ENCODE peak calls at places on chromosomes 16 and 17, in five cellular contexts. F, D, Y, H and K are unnamed samples.

GRCh38 chr17:29376667-29377268 is 13.4 kb upstream of the TAOK1 start:
- DNase-seq in F (no peak), D (peak; percentile 81), Y (no peak), H (peak; percentile 16), K (peak; percentile 49)

GRCh38 chr17:58327363-58328194 is 1.0 kb downstream of the TSPOAP1 start:
- DNase-seq in F (no peak), D (no peak), Y (no peak), H (no peak), K (no peak)

GRCh38 chr16:85428899-85429775 is 184.0 kb upstream of the GSE1 start:
- DNase-seq in F (no peak), D (no peak), Y (no peak), H (no peak), K (no peak)

GRCh38 chr16:7605812-7606211 is 273.2 kb downstream of the RBFOX1 start:
- DNase-seq in F (no peak), D (no peak), Y (no peak), H (no peak), K (no peak)

GRCh38 chr16:11994187-11995119 is 17.9 kb downstream of the SNX29 start:
- DNase-seq in F (no peak), D (peak; percentile 26), Y (no peak), H (no peak), K (peak; percentile 20)

GRCh38 chr17:78653382-78653781 is 76.2 kb upstream of the DNAH17 start:
- DNase-seq in F (no peak), D (no peak), Y (no peak), H (no peak), K (peak; percentile 12)

GRCh38 chr16:1794221-1794871 is 841 bp upstream of the IGFALS start:
- DNase-seq in F (no peak), D (no peak), Y (no peak), H (no peak), K (no peak)

GRCh38 chr17:80507965-80508364 is 31.6 kb upstream of the NPTX1 start:
- DNase-seq in F (no peak), D (no peak), Y (no peak), H (no peak), K (no peak)

GRCh38 chr17:35404360-35404759 is 27.9 kb downstream of the SLFN12 start:
- DNase-seq in F (no peak), D (no peak), Y (no peak), H (no peak), K (peak; percentile 62)

GRCh38 chr17:16995930-16996329 is 24.0 kb upstream of the TNFRSF13B start:
- DNase-seq in F (no peak), D (no peak), Y (no peak), H (no peak), K (no peak)

GRCh38 chr17:51372345-51373004 is 112.1 kb downstream of the UTP18 start:
- DNase-seq in F (no peak), D (peak; percentile 19), Y (no peak), H (peak; percentile 79), K (peak; percentile 64)

GRCh38 chr17:8300629-8301242 is 5.5 kb upstream of the SLC25A35 start:
- DNase-seq in F (no peak), D (peak; percentile 83), Y (peak; percentile 67), H (peak; percentile 90), K (peak; percentile 54)

GRCh38 chr16:48814994-48815393 is 205.0 kb upstream of the N4BP1 start:
- DNase-seq in F (no peak), D (no peak), Y (no peak), H (no peak), K (no peak)

GRCh38 chr17:34580685-34581445 is 1.5 kb downstream of the TMEM132E start:
- DNase-seq in F (no peak), D (peak; percentile 67), Y (no peak), H (peak; percentile 56), K (no peak)

GRCh38 chr16:75559564-75560372 is 3.7 kb upstream of the TMEM231 start:
- DNase-seq in F (no peak), D (peak; percentile 15), Y (no peak), H (peak; percentile 24), K (peak; percentile 27)